ENCODE peak calls at places on chromosomes 6 and 20, in four cellular contexts. N is Karpas-422, F is body of pancreas, X is lower lobe of right lung. L is an unnamed sample.

GRCh38 chr20:17202668-17203067 is 24.2 kb upstream of the PCSK2 start:
- DNase-seq in F (no peak), N (no peak), X (no peak), L (no peak)

GRCh38 chr6:21355638-21356037 is 237.9 kb upstream of the SOX4 start:
- DNase-seq in F (no peak), X (no peak), N (no peak), L (no peak)

GRCh38 chr20:44629542-44629941 is 22.0 kb downstream of the ADA start:
- DNase-seq in N (no peak), F (no peak), X (no peak), L (no peak)

GRCh38 chr20:10488436-10489053 is 53.4 kb downstream of the SLX4IP start:
- DNase-seq in N (no peak), F (no peak), X (no peak), L (no peak)

GRCh38 chr20:62675156-62675871 is 33.0 kb downstream of the SLCO4A1 start:
- DNase-seq in F (no peak), X (no peak), N (no peak), L (no peak)

GRCh38 chr6:145891126-145891525 is 73.0 kb downstream of the SHPRH start:
- DNase-seq in X (no peak), F (no peak), N (no peak), L (no peak)

GRCh38 chr20:5074050-5074674 is 45.6 kb downstream of the PCNA start:
- DNase-seq in F (peak), X (no peak), N (peak), L (no peak)

GRCh38 chr20:60968853-60969720 is 283.0 kb upstream of the CDH4 start:
- DNase-seq in N (no peak), F (no peak), X (no peak), L (no peak)

GRCh38 chr6:154218336-154218735 is 138.3 kb downstream of the IPCEF1 start:
- DNase-seq in F (no peak), N (no peak), X (no peak), L (no peak)

GRCh38 chr6:13396241-13396792 is 68.0 kb upstream of the TBC1D7 start:
- DNase-seq in F (no peak), X (no peak), N (no peak), L (no peak)

GRCh38 chr6:130933712-130934200 is 106.5 kb downstream of the SMLR1 start:
- DNase-seq in F (no peak), X (no peak), N (no peak), L (no peak)

GRCh38 chr20:10864076-10864672 is 190.4 kb upstream of the JAG1 start:
- DNase-seq in F (peak), N (peak), X (peak), L (no peak)

GRCh38 chr6:16683524-16684194 is 77.6 kb downstream of the ATXN1 start:
- DNase-seq in X (no peak), N (no peak), F (peak), L (peak)

GRCh38 chr6:140043762-140044378 is 669.4 kb upstream of the CITED2 start:
- DNase-seq in N (no peak), F (no peak), X (no peak), L (no peak)

GRCh38 chr20:44496976-44497375 is 21.3 kb downstream of the TTPAL start:
- DNase-seq in F (no peak), N (no peak), X (no peak), L (no peak)

GRCh38 chr6:167238169-167238693 is 52.9 kb upstream of the UNC93A start:
- DNase-seq in N (no peak), X (no peak), F (no peak), L (no peak)

GRCh38 chr6:15282334-15282733 is 36.5 kb downstream of the JARID2 start:
- DNase-seq in N (no peak), F (no peak), X (no peak), L (no peak)

GRCh38 chr20:34579936-34580587 is 21.5 kb downstream of the MAP1LC3A start:
- DNase-seq in N (peak), X (no peak), F (no peak), L (no peak)

GRCh38 chr20:50586531-50587232 is 76.5 kb downstream of the PTPN1 start:
- DNase-seq in F (no peak), X (peak), N (no peak), L (no peak)

GRCh38 chr6:146041282-146041681 is 12.4 kb downstream of the GRM1 start:
- DNase-seq in X (no peak), N (peak), F (no peak), L (no peak)

GRCh38 chr6:40352006-40352405 is 235.2 kb downstream of the LRFN2 start:
- DNase-seq in N (no peak), X (no peak), F (no peak), L (peak)

GRCh38 chr20:45347936-45348809 is at the start of gene SDC4:
- DNase-seq in X (peak), N (no peak), F (peak), L (peak)

GRCh38 chr20:57657537-57658446 is 37.6 kb upstream of the ZBP1 start:
- DNase-seq in F (peak), X (peak), N (no peak), L (peak)

GRCh38 chr6:78810146-78810545 is 57.2 kb upstream of the IRAK1BP1 start:
- DNase-seq in F (no peak), N (peak), X (no peak), L (no peak)

GRCh38 chr6:124822118-124822746 is 140.0 kb upstream of the RNF217 start:
- DNase-seq in F (no peak), N (no peak), X (no peak), L (no peak)

GRCh38 chr20:51338692-51339440 is 203.7 kb downstream of the NFATC2 start:
- DNase-seq in F (no peak), X (no peak), N (no peak), L (no peak)

GRCh38 chr6:116531675-116532570 is 13.6 kb downstream of the TRAPPC3L start:
- DNase-seq in X (peak), F (peak), N (peak), L (no peak)

GRCh38 chr20:12555369-12555768 is 453.4 kb upstream of the SPTLC3 start:
- DNase-seq in X (no peak), N (no peak), F (peak), L (no peak)

GRCh38 chr6:152273002-152273401 is 364.2 kb downstream of the SYNE1 start:
- DNase-seq in N (no peak), X (no peak), F (no peak), L (peak)

GRCh38 chr6:101090281-101090680 is 209.2 kb upstream of the ASCC3 start:
- DNase-seq in N (no peak), F (no peak), X (no peak), L (no peak)

GRCh38 chr20:24379116-24379927 is 90.1 kb upstream of the SYNDIG1 start:
- DNase-seq in X (no peak), F (no peak), N (no peak), L (no peak)

GRCh38 chr6:112851141-112851540 is 504.0 kb downstream of the RFPL4B start:
- DNase-seq in X (no peak), F (no peak), N (no peak), L (no peak)

GRCh38 chr6:2038096-2038495 is 207.3 kb downstream of the GMDS start:
- DNase-seq in F (no peak), N (no peak), X (no peak), L (no peak)

GRCh38 chr6:170286246-170286933 is 4.5 kb downstream of the DLL1 start:
- DNase-seq in N (no peak), F (peak), X (no peak), L (no peak)

DNA sequence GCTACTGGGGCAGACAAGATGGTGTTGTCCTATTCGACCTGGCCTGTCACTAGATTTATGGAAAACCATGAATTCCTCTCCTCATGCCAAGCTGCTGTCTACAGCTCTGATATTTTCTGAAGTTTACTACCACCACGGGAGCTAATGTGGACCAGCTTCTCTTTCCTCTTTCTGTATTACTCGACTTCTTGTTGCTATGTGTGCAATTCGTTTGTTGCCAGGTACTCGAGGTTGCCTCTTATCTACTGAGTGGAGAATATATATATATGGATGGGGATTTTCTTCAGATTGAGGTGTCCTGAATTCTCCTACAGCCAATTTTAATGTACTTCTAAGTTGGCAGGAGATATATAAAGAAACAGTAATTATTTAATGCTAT is 34.7 kb downstream of the MAN1A1 start:
- DNase-seq in F (no peak), X (no peak), N (no peak), L (no peak)
- H3K27ac ChIP-seq in F (no peak), X (peak), N (peak), L (no peak)

DNA sequence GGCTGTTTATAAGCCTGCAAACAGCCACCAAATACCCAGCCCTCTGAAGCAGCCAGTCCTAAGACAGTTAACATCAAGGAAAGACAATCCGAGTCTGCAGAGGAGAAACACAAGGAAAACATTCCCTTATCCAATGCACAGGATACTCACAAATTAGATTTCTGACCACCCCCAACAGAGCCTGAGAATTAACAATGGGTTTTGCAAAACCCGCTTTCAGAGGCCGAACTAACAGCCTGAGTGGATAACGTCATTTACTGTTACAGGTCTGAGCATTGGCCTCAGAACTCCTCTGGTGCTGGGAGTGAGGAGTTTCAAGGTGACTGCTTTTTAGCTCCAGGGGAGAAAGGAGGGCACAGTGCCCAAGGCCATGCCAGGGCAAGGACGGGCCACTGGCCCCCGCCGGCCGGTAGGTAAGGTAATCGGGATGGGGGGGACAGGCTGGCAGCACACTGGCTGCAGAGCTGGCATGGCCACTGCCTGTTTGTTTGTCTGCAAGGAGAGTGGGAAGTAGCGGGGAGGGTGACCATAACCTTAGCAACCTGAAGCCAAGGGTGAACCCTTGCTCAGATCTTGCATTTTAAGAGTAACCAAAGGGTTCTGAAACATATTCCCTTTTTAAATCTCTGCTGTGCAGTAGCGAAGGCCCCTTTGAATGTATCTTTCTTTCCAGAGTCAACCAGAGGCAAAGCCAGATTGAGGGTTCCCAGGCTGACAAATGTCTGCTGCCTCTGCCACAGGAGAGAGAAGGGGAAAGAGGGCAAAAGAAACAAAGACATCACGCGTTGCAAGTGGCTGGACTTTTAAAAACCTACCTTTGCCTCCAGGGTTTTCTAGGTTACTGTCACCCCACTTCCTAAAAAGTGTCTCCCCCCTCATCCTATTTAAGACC is 3.9 kb downstream of the ZMYND8 start:
- DNase-seq in F (peak), X (peak), N (peak), L (no peak)
- H3K4me3 ChIP-seq in F (no peak), X (peak), N (peak), L (peak)

GRCh38 chr6:135033238-135033637 is 21.4 kb downstream of the HBS1L start:
- DNase-seq in N (no peak), F (peak), X (no peak), L (no peak)

GRCh38 chr6:135037541-135037940 is 17.1 kb downstream of the HBS1L start:
- DNase-seq in X (no peak), N (no peak), F (no peak), L (no peak)

GRCh38 chr6:135043364-135043763 is 11.3 kb downstream of the HBS1L start:
- DNase-seq in N (no peak), X (no peak), F (no peak), L (no peak)

GRCh38 chr6:135036731-135037420 is 17.7 kb downstream of the HBS1L start:
- DNase-seq in F (no peak), X (no peak), N (no peak), L (no peak)

GRCh38 chr6:135038335-135038734 is 16.3 kb downstream of the HBS1L start:
- DNase-seq in F (no peak), N (no peak), X (no peak), L (no peak)
- H3K27ac ChIP-seq in F (no peak), N (no peak), X (no peak), L (no peak)

GRCh38 chr6:111759413-111759835 is 113.8 kb downstream of the FYN start:
- DNase-seq in N (no peak), F (no peak), X (no peak), L (no peak)
- H3K4me3 ChIP-seq in N (no peak), F (no peak), X (peak), L (no peak)

DNA sequence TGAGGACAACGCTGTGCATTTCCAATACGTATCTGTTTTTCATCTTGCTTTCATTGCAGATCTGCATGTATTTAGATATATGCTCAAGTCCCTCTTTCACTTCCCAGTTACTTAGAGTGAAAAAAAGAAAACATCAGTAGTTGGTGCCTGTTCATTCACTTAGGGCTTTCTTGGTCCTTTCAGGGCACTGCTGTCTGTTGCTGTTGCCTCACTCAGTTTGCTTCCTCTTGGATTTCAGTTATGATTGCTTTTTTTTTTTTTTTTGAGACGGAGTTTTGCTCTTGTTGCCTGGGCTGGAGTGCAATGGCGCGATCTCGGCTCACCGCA is 19.3 kb downstream of the CARMIL1 start:
- DNase-seq in X (no peak), N (no peak), F (no peak), L (no peak)
- H3K27ac ChIP-seq in X (peak), N (no peak), F (no peak), L (peak)

DNA sequence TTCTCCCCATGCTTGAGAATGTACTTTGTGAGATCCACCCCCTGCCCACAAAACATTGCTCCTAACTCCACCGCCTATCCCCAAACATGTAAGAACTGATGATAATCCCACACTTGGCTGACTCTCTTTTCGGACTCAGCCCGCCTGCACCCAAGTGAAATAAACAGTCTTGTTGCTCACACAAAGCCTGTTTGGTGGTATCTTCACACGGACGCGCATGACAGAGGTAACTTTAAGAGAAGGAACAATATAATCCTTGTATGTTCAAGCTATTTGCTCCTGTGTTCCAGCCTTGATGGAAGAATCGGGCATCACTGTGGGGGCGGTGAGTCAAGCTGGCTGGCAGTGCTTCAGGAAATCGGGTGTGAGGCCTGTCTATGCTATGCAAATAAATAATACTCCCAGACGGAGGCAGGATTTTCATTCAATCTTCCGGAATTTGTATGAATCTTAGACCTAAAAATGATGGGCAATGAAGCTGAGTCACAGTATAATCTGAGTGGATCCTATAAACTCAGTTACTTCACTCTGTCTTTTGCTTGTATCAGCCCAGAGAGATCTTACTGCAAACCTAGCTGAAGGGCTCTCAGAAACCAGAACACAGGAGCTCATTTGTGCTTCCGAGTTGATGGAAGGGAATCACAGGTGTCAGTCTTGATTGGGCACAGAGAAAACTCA is 45.2 kb upstream of the NT5E start:
- DNase-seq in X (no peak), N (no peak), F (peak), L (no peak)
- H3K4me3 ChIP-seq in X (no peak), N (no peak), F (no peak), L (no peak)

DNA sequence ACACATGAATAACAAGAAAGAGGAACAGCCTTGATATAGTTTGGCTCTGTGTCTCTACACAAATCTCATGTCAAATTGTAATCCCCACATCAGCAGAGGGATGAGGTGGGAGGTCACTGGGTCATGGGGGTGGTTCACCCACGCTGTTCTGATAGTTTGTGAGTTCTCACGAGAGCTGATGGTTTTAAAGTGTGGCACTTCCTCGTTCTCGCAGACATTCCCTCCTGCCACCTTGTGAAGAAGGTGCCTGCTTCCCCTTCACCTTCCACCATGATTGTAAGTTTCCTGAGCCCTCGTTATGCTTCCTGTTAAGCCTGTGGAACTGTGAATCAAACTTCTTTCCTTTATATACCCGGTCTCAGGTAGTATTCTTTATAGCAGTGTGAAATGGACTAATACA is 13.1 kb downstream of the SRPK1 start:
- DNase-seq in X (no peak), N (peak), F (no peak), L (no peak)
- H3K27ac ChIP-seq in X (no peak), N (no peak), F (no peak), L (no peak)

GRCh38 chr6:4778086-4778485 is 1.9 kb downstream of the CDYL start:
- DNase-seq in X (no peak), F (no peak), N (no peak), L (no peak)
- H3K4me3 ChIP-seq in X (peak), F (no peak), N (peak), L (no peak)

GRCh38 chr6:34384305-34385153 is 7.9 kb downstream of the NUDT3 start:
- DNase-seq in N (no peak), X (no peak), F (no peak), L (no peak)

GRCh38 chr6:34385793-34386195 is 6.7 kb downstream of the NUDT3 start:
- DNase-seq in N (no peak), X (no peak), F (no peak), L (no peak)

GRCh38 chr6:34383651-34384304 is 8.7 kb downstream of the NUDT3 start:
- DNase-seq in F (no peak), N (no peak), X (no peak), L (no peak)

GRCh38 chr6:34381086-34381485 is 11.4 kb downstream of the NUDT3 start:
- DNase-seq in X (no peak), F (no peak), N (no peak), L (no peak)

GRCh38 chr6:34383171-34383631 is 9.3 kb downstream of the NUDT3 start:
- DNase-seq in N (no peak), F (no peak), X (no peak), L (no peak)
- H3K27ac ChIP-seq in N (no peak), F (no peak), X (no peak), L (no peak)

GRCh38 chr6:33730611-33731010 is 16.1 kb downstream of the IP6K3 start:
- DNase-seq in N (no peak), X (peak), F (no peak), L (no peak)

GRCh38 chr6:33732819-33733218 is 13.9 kb downstream of the IP6K3 start:
- DNase-seq in X (no peak), F (no peak), N (no peak), L (no peak)

GRCh38 chr6:33731035-33731434 is 15.7 kb downstream of the IP6K3 start:
- DNase-seq in X (peak), N (no peak), F (no peak), L (no peak)

GRCh38 chr6:33732385-33732784 is 14.3 kb downstream of the IP6K3 start:
- DNase-seq in X (no peak), F (no peak), N (no peak), L (no peak)

DNA sequence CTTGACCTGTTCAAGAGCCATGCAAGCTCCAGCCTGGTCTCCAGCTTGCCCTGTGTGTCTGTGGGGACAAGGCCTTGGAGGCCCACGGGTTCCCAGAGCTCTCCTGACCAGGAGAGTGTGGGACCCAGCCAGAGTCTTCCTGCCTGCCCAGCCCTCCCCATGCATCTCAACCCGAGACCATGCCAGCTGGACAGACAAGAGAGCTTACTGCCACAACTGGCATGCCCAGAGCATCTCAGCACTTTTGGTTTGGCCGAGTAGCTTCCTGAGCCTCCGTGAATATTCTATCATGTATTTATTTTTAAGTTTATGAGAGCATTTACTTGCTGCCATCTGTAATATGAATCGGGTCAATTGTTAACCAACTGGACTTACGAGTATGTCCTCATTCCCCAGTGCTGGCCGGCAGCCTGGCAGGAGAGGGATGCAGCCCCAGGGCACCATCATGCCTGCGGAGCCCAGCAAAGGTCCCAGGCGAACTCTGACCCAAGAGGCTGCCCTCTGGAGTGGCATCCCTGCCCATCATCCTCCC is 14.9 kb downstream of the IP6K3 start:
- DNase-seq in N (no peak), F (peak), X (peak), L (no peak)
- H3K4me3 ChIP-seq in N (no peak), F (no peak), X (no peak), L (no peak)

L was measured in right atrium auricular region.